ENCODE peak calls at places on chromosomes 2 and 18, in four cellular contexts. One of them, this sample, is unnamed.
A peak's percentile ranks its signal among the peaks of the same experiment; 100 is the strongest.

GRCh38 chr2:47360937-47361336 is 42.0 kb upstream of the MSH2 start:
- DNase-seq in upper lobe of right lung: no peak
- DNase-seq in brain microvascular endothelial cell: peak; percentile 63
- DNase-seq in adrenal gland: no peak
- DNase-seq in this sample: no peak

GRCh38 chr2:60394467-60394866 is 159.0 kb downstream of the BCL11A start:
- DNase-seq in upper lobe of right lung: no peak
- DNase-seq in adrenal gland: no peak
- DNase-seq in brain microvascular endothelial cell: peak; percentile 26
- DNase-seq in this sample: no peak

GRCh38 chr2:212970132-212970531 is 181.3 kb downstream of the IKZF2 start:
- DNase-seq in brain microvascular endothelial cell: no peak
- DNase-seq in upper lobe of right lung: no peak
- DNase-seq in adrenal gland: no peak
- DNase-seq in this sample: no peak

GRCh38 chr2:127034056-127034455 is 72.9 kb downstream of the BIN1 start:
- DNase-seq in upper lobe of right lung: no peak
- DNase-seq in brain microvascular endothelial cell: no peak
- DNase-seq in adrenal gland: no peak
- DNase-seq in this sample: no peak

GRCh38 chr2:224173882-224174415 is 134.9 kb upstream of the SERPINE2 start:
- DNase-seq in brain microvascular endothelial cell: no peak
- DNase-seq in adrenal gland: no peak
- DNase-seq in upper lobe of right lung: no peak
- DNase-seq in this sample: no peak

GRCh38 chr2:79860233-79861058 is 347.6 kb downstream of the CTNNA2 start:
- DNase-seq in upper lobe of right lung: no peak
- DNase-seq in brain microvascular endothelial cell: no peak
- DNase-seq in adrenal gland: no peak
- DNase-seq in this sample: no peak

GRCh38 chr2:197477764-197478163 is 21.9 kb downstream of the HSPD1 start:
- DNase-seq in brain microvascular endothelial cell: no peak
- DNase-seq in adrenal gland: no peak
- DNase-seq in upper lobe of right lung: no peak
- DNase-seq in this sample: no peak

GRCh38 chr2:177187631-177188312 is 24.8 kb upstream of the HNRNPA3 start:
- DNase-seq in upper lobe of right lung: no peak
- DNase-seq in adrenal gland: no peak
- DNase-seq in brain microvascular endothelial cell: peak; percentile 82
- DNase-seq in this sample: no peak

GRCh38 chr2:86482034-86482433 is 40.9 kb downstream of the KDM3A start:
- DNase-seq in adrenal gland: no peak
- DNase-seq in upper lobe of right lung: no peak
- DNase-seq in brain microvascular endothelial cell: no peak
- DNase-seq in this sample: no peak

GRCh38 chr2:177806025-177806424 is 266.6 kb downstream of the PDE11A start:
- DNase-seq in adrenal gland: no peak
- DNase-seq in upper lobe of right lung: no peak
- DNase-seq in brain microvascular endothelial cell: no peak
- DNase-seq in this sample: no peak

GRCh38 chr18:48061781-48062570 is 131.5 kb upstream of the SMAD2 start:
- DNase-seq in upper lobe of right lung: peak; percentile 10
- DNase-seq in adrenal gland: no peak
- DNase-seq in brain microvascular endothelial cell: no peak
- DNase-seq in this sample: no peak

GRCh38 chr18:23719634-23720201 is 30.5 kb downstream of the LAMA3 start:
- DNase-seq in brain microvascular endothelial cell: peak; percentile 98
- DNase-seq in adrenal gland: peak; percentile 61
- DNase-seq in upper lobe of right lung: no peak
- DNase-seq in this sample: peak; percentile 28

GRCh38 chr2:20525041-20526035 is 78.5 kb downstream of the RHOB start:
- DNase-seq in upper lobe of right lung: peak; percentile 79
- DNase-seq in adrenal gland: no peak
- DNase-seq in brain microvascular endothelial cell: peak; percentile 70
- DNase-seq in this sample: peak; percentile 83

GRCh38 chr2:63594622-63595021 is 5.9 kb downstream of the MDH1 start:
- DNase-seq in upper lobe of right lung: no peak
- DNase-seq in adrenal gland: no peak
- DNase-seq in brain microvascular endothelial cell: no peak
- DNase-seq in this sample: no peak

GRCh38 chr2:229081411-229081810 is 189.7 kb downstream of the PID1 start:
- DNase-seq in brain microvascular endothelial cell: no peak
- DNase-seq in adrenal gland: no peak
- DNase-seq in upper lobe of right lung: no peak
- DNase-seq in this sample: no peak

GRCh38 chr2:108637304-108637669 is 82.0 kb upstream of the RANBP2 start:
- DNase-seq in brain microvascular endothelial cell: peak; percentile 95
- DNase-seq in adrenal gland: peak; percentile 73
- DNase-seq in upper lobe of right lung: no peak
- DNase-seq in this sample: peak; percentile 41

GRCh38 chr2:2942225-2942624 is 435.4 kb downstream of the EIPR1 start:
- DNase-seq in adrenal gland: no peak
- DNase-seq in brain microvascular endothelial cell: no peak
- DNase-seq in upper lobe of right lung: no peak
- DNase-seq in this sample: no peak

GRCh38 chr2:183029219-183029618 is 9.0 kb downstream of the NCKAP1 start:
- DNase-seq in adrenal gland: no peak
- DNase-seq in upper lobe of right lung: no peak
- DNase-seq in brain microvascular endothelial cell: no peak
- DNase-seq in this sample: no peak

GRCh38 chr2:5803547-5803946 is 111.4 kb downstream of the SOX11 start:
- DNase-seq in adrenal gland: no peak
- DNase-seq in upper lobe of right lung: no peak
- DNase-seq in brain microvascular endothelial cell: peak; percentile 63
- DNase-seq in this sample: no peak

GRCh38 chr2:45946023-45946422 is 294.5 kb downstream of the PRKCE start:
- DNase-seq in brain microvascular endothelial cell: peak; percentile 88
- DNase-seq in adrenal gland: peak; percentile 21
- DNase-seq in upper lobe of right lung: no peak
- DNase-seq in this sample: no peak

GRCh38 chr2:182324665-182325064 is 102.2 kb downstream of the PDE1A start:
- DNase-seq in upper lobe of right lung: no peak
- DNase-seq in adrenal gland: no peak
- DNase-seq in brain microvascular endothelial cell: no peak
- DNase-seq in this sample: no peak

GRCh38 chr18:26190506-26190905 is 35.7 kb upstream of the TAF4B start:
- DNase-seq in upper lobe of right lung: no peak
- DNase-seq in brain microvascular endothelial cell: no peak
- DNase-seq in adrenal gland: no peak
- DNase-seq in this sample: no peak

GRCh38 chr18:62781893-62782292 is 66.6 kb downstream of the PHLPP1 start:
- DNase-seq in adrenal gland: peak; percentile 68
- DNase-seq in upper lobe of right lung: no peak
- DNase-seq in brain microvascular endothelial cell: peak; percentile 58
- DNase-seq in this sample: peak; percentile 55

GRCh38 chr2:165450141-165450540 is 19.4 kb upstream of the CSRNP3 start:
- DNase-seq in brain microvascular endothelial cell: no peak
- DNase-seq in upper lobe of right lung: no peak
- DNase-seq in adrenal gland: no peak
- DNase-seq in this sample: no peak

GRCh38 chr2:218781691-218782528 is at the start of gene CYP27A1:
- DNase-seq in adrenal gland: peak; percentile 61
- DNase-seq in brain microvascular endothelial cell: no peak
- DNase-seq in upper lobe of right lung: peak; percentile 87
- DNase-seq in this sample: peak; percentile 78

GRCh38 chr2:6184532-6185302 is 492.5 kb downstream of the SOX11 start:
- DNase-seq in brain microvascular endothelial cell: peak; percentile 85
- DNase-seq in upper lobe of right lung: no peak
- DNase-seq in adrenal gland: no peak
- DNase-seq in this sample: no peak

GRCh38 chr18:48409591-48410094 is 460 bp upstream of the ZBTB7C start:
- DNase-seq in upper lobe of right lung: peak; percentile 82
- DNase-seq in brain microvascular endothelial cell: no peak
- DNase-seq in adrenal gland: peak; percentile 76
- DNase-seq in this sample: peak; percentile 63

GRCh38 chr2:196205891-196206408 is 34.6 kb upstream of the STK17B start:
- DNase-seq in upper lobe of right lung: no peak
- DNase-seq in adrenal gland: no peak
- DNase-seq in brain microvascular endothelial cell: no peak
- DNase-seq in this sample: no peak

GRCh38 chr2:150465703-150466569 is 21.5 kb downstream of the RND3 start:
- DNase-seq in upper lobe of right lung: no peak
- DNase-seq in brain microvascular endothelial cell: peak; percentile 44
- DNase-seq in adrenal gland: no peak
- DNase-seq in this sample: no peak

GRCh38 chr2:154402138-154402714 is 296.3 kb upstream of the KCNJ3 start:
- DNase-seq in brain microvascular endothelial cell: peak; percentile 0
- DNase-seq in upper lobe of right lung: no peak
- DNase-seq in adrenal gland: no peak
- DNase-seq in this sample: no peak

GRCh38 chr18:77148289-77148688 is 15.7 kb upstream of the MBP start:
- DNase-seq in upper lobe of right lung: no peak
- DNase-seq in brain microvascular endothelial cell: no peak
- DNase-seq in adrenal gland: no peak
- DNase-seq in this sample: no peak

GRCh38 chr2:25286025-25286400 is 55.7 kb downstream of the DNMT3A start:
- DNase-seq in brain microvascular endothelial cell: peak; percentile 3
- DNase-seq in adrenal gland: no peak
- DNase-seq in upper lobe of right lung: no peak
- DNase-seq in this sample: no peak

GRCh38 chr2:30208453-30208852 is 22.9 kb upstream of the LBH start:
- DNase-seq in brain microvascular endothelial cell: peak; percentile 61
- DNase-seq in adrenal gland: peak; percentile 80
- DNase-seq in upper lobe of right lung: no peak
- DNase-seq in this sample: peak; percentile 63

GRCh38 chr2:174027956-174028355 is 62.8 kb upstream of the SP3 start:
- DNase-seq in adrenal gland: no peak
- DNase-seq in upper lobe of right lung: no peak
- DNase-seq in brain microvascular endothelial cell: no peak
- DNase-seq in this sample: no peak

GRCh38 chr2:240623531-240624010 is 1.7 kb upstream of the GPR35 start:
- DNase-seq in adrenal gland: no peak
- DNase-seq in brain microvascular endothelial cell: no peak
- DNase-seq in upper lobe of right lung: peak; percentile 57
- DNase-seq in this sample: peak; percentile 7

GRCh38 chr2:237686659-237687136 is 59.3 kb downstream of the LRRFIP1 start:
- DNase-seq in upper lobe of right lung: peak; percentile 79
- DNase-seq in adrenal gland: no peak
- DNase-seq in brain microvascular endothelial cell: no peak
- DNase-seq in this sample: no peak

GRCh38 chr2:237688081-237688480 is 60.7 kb downstream of the LRRFIP1 start:
- DNase-seq in upper lobe of right lung: no peak
- DNase-seq in adrenal gland: no peak
- DNase-seq in brain microvascular endothelial cell: no peak
- DNase-seq in this sample: no peak

GRCh38 chr2:237689569-237690131 is 62.3 kb downstream of the LRRFIP1 start:
- DNase-seq in brain microvascular endothelial cell: no peak
- DNase-seq in upper lobe of right lung: peak; percentile 85
- DNase-seq in adrenal gland: no peak
- DNase-seq in this sample: no peak

GRCh38 chr2:237685408-237685807 is 58.0 kb downstream of the LRRFIP1 start:
- DNase-seq in brain microvascular endothelial cell: no peak
- DNase-seq in adrenal gland: no peak
- DNase-seq in upper lobe of right lung: peak; percentile 37
- DNase-seq in this sample: no peak

GRCh38 chr2:237687666-237688065 is 60.3 kb downstream of the LRRFIP1 start:
- DNase-seq in brain microvascular endothelial cell: peak; percentile 99
- DNase-seq in upper lobe of right lung: peak; percentile 79
- DNase-seq in adrenal gland: peak; percentile 72
- DNase-seq in this sample: peak; percentile 88
- H3K27ac ChIP-seq in brain microvascular endothelial cell: peak overlapping the region; percentile 98
- H3K27ac ChIP-seq in upper lobe of right lung: peak overlapping the region; percentile 89
- H3K27ac ChIP-seq in adrenal gland: peak overlapping the region; percentile 80
- H3K27ac ChIP-seq in this sample: peak overlapping the region; percentile 86

GRCh38 chr2:65382776-65383357 is 49.5 kb downstream of the SPRED2 start:
- DNase-seq in upper lobe of right lung: peak; percentile 95
- DNase-seq in brain microvascular endothelial cell: peak; percentile 97
- DNase-seq in adrenal gland: peak; percentile 66
- DNase-seq in this sample: peak; percentile 80
- H3K4me3 ChIP-seq in upper lobe of right lung: no peak overlapping the region
- H3K4me3 ChIP-seq in brain microvascular endothelial cell: peak overlapping the region; percentile 5
- H3K4me3 ChIP-seq in adrenal gland: no peak overlapping the region
- H3K4me3 ChIP-seq in this sample: peak overlapping the region; percentile 33

DNA sequence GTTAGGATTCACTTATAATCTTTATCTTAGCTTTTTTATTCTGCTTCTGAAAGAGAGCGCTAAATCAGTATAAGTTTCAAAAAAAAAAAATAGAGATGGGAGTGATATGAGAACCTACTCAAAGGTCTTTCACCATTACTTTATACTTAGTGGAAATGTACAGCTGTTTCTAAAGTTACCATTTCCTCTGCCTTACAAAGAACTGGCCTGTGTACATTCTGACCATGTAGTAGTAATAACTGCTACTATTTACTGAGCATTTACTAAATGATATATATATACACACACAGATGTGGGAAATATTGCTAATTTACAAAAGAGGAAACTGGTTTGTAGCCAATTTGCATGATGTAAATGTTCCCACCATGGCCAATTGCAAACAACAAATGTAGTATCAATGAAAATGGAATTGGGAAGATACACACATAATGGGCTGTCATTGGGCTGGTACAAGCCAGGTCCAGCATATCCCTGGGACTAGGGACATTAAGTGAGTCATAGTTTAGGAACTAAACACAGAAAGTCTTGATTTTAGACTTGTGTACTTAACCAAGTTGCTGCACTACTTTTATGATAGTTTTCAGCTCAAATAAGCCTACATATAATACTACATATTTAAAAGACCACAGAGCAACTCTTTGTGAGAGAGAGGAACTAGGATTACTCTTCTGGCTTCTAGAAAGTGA is 67.1 kb downstream of the DYNC1I2 start:
- DNase-seq in adrenal gland: no peak
- DNase-seq in upper lobe of right lung: no peak
- DNase-seq in brain microvascular endothelial cell: no peak
- DNase-seq in this sample: no peak
- H3K36me3 ChIP-seq in adrenal gland: no peaks in the 10 kb centered on the region
- H3K36me3 ChIP-seq in upper lobe of right lung: peaks cover 24% of the 10 kb centered on the region
- H3K36me3 ChIP-seq in brain microvascular endothelial cell: peaks cover 37% of the 10 kb centered on the region
- H3K36me3 ChIP-seq in this sample: no peaks in the 10 kb centered on the region

GRCh38 chr2:71849111-71849510 is 298.6 kb downstream of the CYP26B1 start:
- DNase-seq in adrenal gland: no peak
- DNase-seq in upper lobe of right lung: no peak
- DNase-seq in brain microvascular endothelial cell: no peak
- DNase-seq in this sample: no peak
- H3K27ac ChIP-seq in adrenal gland: no peak overlapping the region
- H3K27ac ChIP-seq in upper lobe of right lung: no peak overlapping the region
- H3K27ac ChIP-seq in brain microvascular endothelial cell: no peak overlapping the region
- H3K27ac ChIP-seq in this sample: no peak overlapping the region

DNA sequence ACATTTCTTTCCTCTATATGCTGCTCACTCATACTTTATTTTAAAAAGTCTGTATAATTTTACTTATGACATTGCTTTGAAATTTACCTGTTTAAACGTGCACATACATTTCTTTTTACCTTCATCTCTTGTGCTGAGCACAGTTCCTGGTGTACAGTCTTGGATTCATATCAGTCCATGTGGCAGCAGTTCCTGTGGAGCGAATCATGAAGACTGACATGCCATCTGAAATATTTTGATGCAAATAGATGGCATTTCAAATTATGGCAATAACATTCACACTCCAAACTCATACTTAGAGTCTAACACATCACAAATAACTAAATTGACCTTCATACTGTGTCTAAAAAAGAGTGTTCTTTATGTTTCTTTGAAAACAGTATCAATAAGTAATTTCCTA is 90.3 kb upstream of the CDH2 start:
- DNase-seq in upper lobe of right lung: no peak
- DNase-seq in adrenal gland: no peak
- DNase-seq in brain microvascular endothelial cell: no peak
- DNase-seq in this sample: no peak
- H3K4me3 ChIP-seq in upper lobe of right lung: no peak overlapping the region
- H3K4me3 ChIP-seq in adrenal gland: no peak overlapping the region
- H3K4me3 ChIP-seq in brain microvascular endothelial cell: no peak overlapping the region
- H3K4me3 ChIP-seq in this sample: no peak overlapping the region

This sample was measured in psoas muscle.